ENCODE peak calls at places on chromosome 7, in four cellular contexts. I, H, B and M are unnamed samples.

GRCh38 chr7:151056286-151057037 is 1.2 kb downstream of the CDK5 start:
- DNase-seq in H (no peak), I (no peak), B (no peak), M (no peak)

GRCh38 chr7:50853311-50853710 is 70.6 kb upstream of the GRB10 start:
- DNase-seq in H (no peak), B (no peak), I (no peak), M (no peak)

GRCh38 chr7:41824284-41824683 is 121.4 kb upstream of the INHBA start:
- DNase-seq in I (no peak), B (peak), H (peak), M (peak)

GRCh38 chr7:101575168-101575567 is 53.9 kb downstream of the MYL10 start:
- DNase-seq in H (no peak), B (no peak), I (no peak), M (no peak)

GRCh38 chr7:1639071-1639470 is 31.0 kb upstream of the ELFN1 start:
- DNase-seq in I (no peak), H (no peak), B (no peak), M (no peak)

GRCh38 chr7:23106491-23106800 is 861 bp downstream of the KLHL7 start:
- DNase-seq in I (no peak), H (no peak), B (no peak), M (no peak)

GRCh38 chr7:108529341-108529740 is 3.4 kb upstream of the PNPLA8 start:
- DNase-seq in B (no peak), I (no peak), H (no peak), M (no peak)

GRCh38 chr7:32259917-32260596 is 189.8 kb upstream of the PDE1C start:
- DNase-seq in I (peak), B (no peak), H (peak), M (no peak)

GRCh38 chr7:65475734-65476319 is 102.2 kb downstream of the ZNF92 start:
- DNase-seq in B (no peak), H (peak), I (peak), M (no peak)

GRCh38 chr7:134845461-134845860 is 66.0 kb downstream of the CALD1 start:
- DNase-seq in H (peak), B (no peak), I (peak), M (no peak)

GRCh38 chr7:151987748-151988529 is 31.7 kb downstream of the GALNTL5 start:
- DNase-seq in B (peak), I (no peak), H (no peak), M (no peak)

GRCh38 chr7:157710396-157710795 is 373.6 kb downstream of the DNAJB6 start:
- DNase-seq in I (no peak), H (no peak), B (no peak), M (no peak)

GRCh38 chr7:5020098-5020497 is 25.6 kb upstream of the RBAK start:
- DNase-seq in H (no peak), B (no peak), I (no peak), M (no peak)

GRCh38 chr7:152574892-152575511 is 100.9 kb downstream of the XRCC2 start:
- DNase-seq in B (no peak), I (peak), H (peak), M (no peak)

GRCh38 chr7:136247211-136247610 is 270.1 kb upstream of the MTPN start:
- DNase-seq in I (no peak), H (no peak), B (no peak), M (no peak)

GRCh38 chr7:73615886-73616285 is 8.4 kb downstream of the MLXIPL start:
- DNase-seq in B (peak), H (no peak), I (no peak), M (no peak)

GRCh38 chr7:104241135-104241534 is 33.3 kb upstream of the ORC5 start:
- DNase-seq in B (no peak), H (no peak), I (no peak), M (no peak)